ENCODE peak calls at places on chromosomes 5 and 9, in four cellular contexts. Q is Caki2, W is left ventricle myocardium inferior, K is NCI-H2171. C is an unnamed sample.
A peak's percentile ranks its signal among the peaks of the same experiment; 100 is the strongest.

GRCh38 chr5:16869821-16870796 is 66.0 kb downstream of the MYO10 start:
- DNase-seq in Q (peak; percentile 28), W (no peak), K (no peak), C (no peak)

GRCh38 chr9:88540364-88540763 is 5.4 kb downstream of the NXNL2 start:
- DNase-seq in K (no peak), W (no peak), Q (no peak), C (no peak)

GRCh38 chr5:156707750-156708149 is 142.3 kb upstream of the PPP1R2B start:
- DNase-seq in W (no peak), Q (no peak), K (no peak), C (no peak)

GRCh38 chr5:74497706-74498105 is 142.8 kb downstream of the ENC1 start:
- DNase-seq in Q (no peak), W (no peak), K (no peak), C (no peak)

GRCh38 chr5:143229896-143230675 is 173.4 kb downstream of the NR3C1 start:
- DNase-seq in W (no peak), Q (peak; percentile 85), K (no peak), C (no peak)

GRCh38 chr5:102975457-102976182 is 144.3 kb downstream of the GIN1 start:
- DNase-seq in K (no peak), Q (no peak), W (no peak), C (no peak)

GRCh38 chr9:130896233-130897012 is at the start of gene QRFP:
- DNase-seq in W (no peak), K (peak; percentile 23), Q (no peak), C (no peak)

GRCh38 chr5:27963050-27963783 is 924.8 kb upstream of the CDH9 start:
- DNase-seq in W (no peak), Q (no peak), K (no peak), C (no peak)

GRCh38 chr5:137205237-137205636 is 293.9 kb downstream of the SPOCK1 start:
- DNase-seq in Q (no peak), W (no peak), K (no peak), C (no peak)

GRCh38 chr9:33289501-33289900 is 815 bp upstream of the NFX1 start:
- DNase-seq in Q (no peak), W (no peak), K (no peak), C (no peak)

GRCh38 chr9:96222132-96222531 is 79.8 kb downstream of the HSD17B3 start:
- DNase-seq in Q (no peak), K (no peak), W (no peak), C (no peak)

GRCh38 chr9:15137658-15138356 is 169.2 kb downstream of the TTC39B start:
- DNase-seq in W (no peak), K (no peak), Q (no peak), C (no peak)

GRCh38 chr5:112772095-112772494 is 34.4 kb downstream of the APC start:
- DNase-seq in K (no peak), Q (no peak), W (no peak), C (no peak)

GRCh38 chr5:113487411-113487778 is 858 bp downstream of the MCC start:
- DNase-seq in Q (peak; percentile 31), K (no peak), W (no peak), C (no peak)

GRCh38 chr9:131423171-131423581 is 29.3 kb downstream of the PRRC2B start:
- DNase-seq in Q (peak; percentile 91), W (peak; percentile 64), K (peak; percentile 84), C (no peak)

GRCh38 chr5:125607018-125607417 is 816.2 kb upstream of the GRAMD2B start:
- DNase-seq in Q (no peak), W (no peak), K (no peak), C (no peak)

GRCh38 chr5:73135429-73136276 is 15.3 kb downstream of the TMEM171 start:
- DNase-seq in W (no peak), Q (no peak), K (no peak), C (no peak)

GRCh38 chr5:168987540-168988300 is 313.2 kb downstream of the SLIT3 start:
- DNase-seq in Q (peak; percentile 70), W (peak; percentile 65), K (peak; percentile 23), C (no peak)

GRCh38 chr9:116061546-116062205 is 91.9 kb upstream of the PAPPA start:
- DNase-seq in W (no peak), Q (no peak), K (no peak), C (no peak)

GRCh38 chr5:37567566-37567965 is 188.4 kb downstream of the WDR70 start:
- DNase-seq in Q (no peak), W (no peak), K (no peak), C (no peak)

GRCh38 chr5:42547146-42547545 is 123.9 kb downstream of the GHR start:
- DNase-seq in Q (no peak), W (no peak), K (no peak), C (no peak)

GRCh38 chr9:115593587-115594091 is 475.7 kb upstream of the TNC start:
- DNase-seq in W (no peak), K (peak; percentile 28), Q (peak; percentile 58), C (no peak)

GRCh38 chr5:65674749-65675148 is 47.2 kb downstream of the SGTB start:
- DNase-seq in W (no peak), Q (no peak), K (no peak), C (no peak)

GRCh38 chr5:81626524-81626923 is 124.4 kb downstream of the SSBP2 start:
- DNase-seq in W (no peak), K (no peak), Q (peak; percentile 50), C (no peak)

GRCh38 chr5:39584921-39585320 is 160.1 kb upstream of the DAB2 start:
- DNase-seq in K (no peak), Q (no peak), W (no peak), C (no peak)

C was measured in D721Med.